ENCODE peak calls at places on chromosomes 16 and 17, in four cellular contexts. One of them, this sample, is unnamed.

GRCh38 chr17:69404398-69404797 is 10.1 kb upstream of the MAP2K6 start:
- DNase-seq in activated CD4-positive, alpha-beta T cell treated with anti-CD3 and anti-CD28 coated beads, Interleukin-2, amount 50 U/mL, for 48 hours: no peak
- DNase-seq in A172: no peak
- DNase-seq in DMS153: no peak
- DNase-seq in this sample: no peak

GRCh38 chr16:1326380-1326779 is 7.1 kb upstream of the BAIAP3 start:
- DNase-seq in activated CD4-positive, alpha-beta T cell treated with anti-CD3 and anti-CD28 coated beads, Interleukin-2, amount 50 U/mL, for 48 hours: no peak
- DNase-seq in A172: no peak
- DNase-seq in DMS153: no peak
- DNase-seq in this sample: no peak

GRCh38 chr17:82458885-82459424 is 414 bp downstream of the NARF start:
- DNase-seq in activated CD4-positive, alpha-beta T cell treated with anti-CD3 and anti-CD28 coated beads, Interleukin-2, amount 50 U/mL, for 48 hours: peak; percentile 29
- DNase-seq in A172: no peak
- DNase-seq in DMS153: no peak
- DNase-seq in this sample: no peak

GRCh38 chr16:84822990-84823389 is 3.2 kb downstream of the CRISPLD2 start:
- DNase-seq in activated CD4-positive, alpha-beta T cell treated with anti-CD3 and anti-CD28 coated beads, Interleukin-2, amount 50 U/mL, for 48 hours: no peak
- DNase-seq in A172: no peak
- DNase-seq in DMS153: no peak
- DNase-seq in this sample: no peak

GRCh38 chr17:924711-925480 is 54.7 kb downstream of the NXN start:
- DNase-seq in activated CD4-positive, alpha-beta T cell treated with anti-CD3 and anti-CD28 coated beads, Interleukin-2, amount 50 U/mL, for 48 hours: no peak
- DNase-seq in A172: no peak
- DNase-seq in DMS153: no peak
- DNase-seq in this sample: no peak

GRCh38 chr16:59169168-59169567 is 435.1 kb upstream of the GOT2 start:
- DNase-seq in activated CD4-positive, alpha-beta T cell treated with anti-CD3 and anti-CD28 coated beads, Interleukin-2, amount 50 U/mL, for 48 hours: no peak
- DNase-seq in A172: peak; percentile 32
- DNase-seq in DMS153: no peak
- DNase-seq in this sample: no peak

GRCh38 chr16:1315081-1316032 is 5.9 kb downstream of the UBE2I start:
- DNase-seq in activated CD4-positive, alpha-beta T cell treated with anti-CD3 and anti-CD28 coated beads, Interleukin-2, amount 50 U/mL, for 48 hours: no peak
- DNase-seq in A172: no peak
- DNase-seq in DMS153: no peak
- DNase-seq in this sample: no peak

GRCh38 chr16:65965632-65966031 is 400.9 kb upstream of the CDH5 start:
- DNase-seq in activated CD4-positive, alpha-beta T cell treated with anti-CD3 and anti-CD28 coated beads, Interleukin-2, amount 50 U/mL, for 48 hours: no peak
- DNase-seq in A172: no peak
- DNase-seq in DMS153: no peak
- DNase-seq in this sample: no peak

GRCh38 chr16:88993006-88993787 is 16.2 kb upstream of the CBFA2T3 start:
- DNase-seq in activated CD4-positive, alpha-beta T cell treated with anti-CD3 and anti-CD28 coated beads, Interleukin-2, amount 50 U/mL, for 48 hours: no peak
- DNase-seq in A172: no peak
- DNase-seq in DMS153: no peak
- DNase-seq in this sample: no peak

GRCh38 chr16:56422896-56423441 is 2.4 kb downstream of the AMFR start:
- DNase-seq in activated CD4-positive, alpha-beta T cell treated with anti-CD3 and anti-CD28 coated beads, Interleukin-2, amount 50 U/mL, for 48 hours: no peak
- DNase-seq in A172: no peak
- DNase-seq in DMS153: no peak
- DNase-seq in this sample: no peak

GRCh38 chr16:83137326-83137770 is 510.6 kb downstream of the CDH13 start:
- DNase-seq in activated CD4-positive, alpha-beta T cell treated with anti-CD3 and anti-CD28 coated beads, Interleukin-2, amount 50 U/mL, for 48 hours: no peak
- DNase-seq in A172: peak; percentile 95
- DNase-seq in DMS153: peak; percentile 30
- DNase-seq in this sample: no peak

GRCh38 chr17:76534831-76535732 is 2.4 kb downstream of the CYGB start:
- DNase-seq in activated CD4-positive, alpha-beta T cell treated with anti-CD3 and anti-CD28 coated beads, Interleukin-2, amount 50 U/mL, for 48 hours: no peak
- DNase-seq in A172: no peak
- DNase-seq in DMS153: no peak
- DNase-seq in this sample: no peak

GRCh38 chr17:68390888-68391545 is 66.3 kb downstream of the WIPI1 start:
- DNase-seq in activated CD4-positive, alpha-beta T cell treated with anti-CD3 and anti-CD28 coated beads, Interleukin-2, amount 50 U/mL, for 48 hours: no peak
- DNase-seq in A172: no peak
- DNase-seq in DMS153: no peak
- DNase-seq in this sample: no peak

GRCh38 chr17:36089888-36090836 is at the start of gene CCL3:
- DNase-seq in activated CD4-positive, alpha-beta T cell treated with anti-CD3 and anti-CD28 coated beads, Interleukin-2, amount 50 U/mL, for 48 hours: peak; percentile 70
- DNase-seq in A172: no peak
- DNase-seq in DMS153: no peak
- DNase-seq in this sample: no peak

GRCh38 chr17:73293480-73293911 is 18.3 kb downstream of the CDC42EP4 start:
- DNase-seq in activated CD4-positive, alpha-beta T cell treated with anti-CD3 and anti-CD28 coated beads, Interleukin-2, amount 50 U/mL, for 48 hours: no peak
- DNase-seq in A172: peak; percentile 61
- DNase-seq in DMS153: no peak
- DNase-seq in this sample: no peak

GRCh38 chr16:23141033-23141432 is 8.2 kb downstream of the USP31 start:
- DNase-seq in activated CD4-positive, alpha-beta T cell treated with anti-CD3 and anti-CD28 coated beads, Interleukin-2, amount 50 U/mL, for 48 hours: no peak
- DNase-seq in A172: no peak
- DNase-seq in DMS153: no peak
- DNase-seq in this sample: no peak

GRCh38 chr16:21134053-21134452 is 16.6 kb downstream of the DNAH3 start:
- DNase-seq in activated CD4-positive, alpha-beta T cell treated with anti-CD3 and anti-CD28 coated beads, Interleukin-2, amount 50 U/mL, for 48 hours: no peak
- DNase-seq in A172: no peak
- DNase-seq in DMS153: no peak
- DNase-seq in this sample: no peak

GRCh38 chr16:17271687-17272086 is 199.1 kb downstream of the XYLT1 start:
- DNase-seq in activated CD4-positive, alpha-beta T cell treated with anti-CD3 and anti-CD28 coated beads, Interleukin-2, amount 50 U/mL, for 48 hours: no peak
- DNase-seq in A172: no peak
- DNase-seq in DMS153: no peak
- DNase-seq in this sample: no peak

GRCh38 chr16:25374556-25374955 is 116.9 kb upstream of the ZKSCAN2 start:
- DNase-seq in activated CD4-positive, alpha-beta T cell treated with anti-CD3 and anti-CD28 coated beads, Interleukin-2, amount 50 U/mL, for 48 hours: no peak
- DNase-seq in A172: no peak
- DNase-seq in DMS153: no peak
- DNase-seq in this sample: no peak

GRCh38 chr17:48611681-48612455 is 1.1 kb upstream of the HOXB7 start:
- DNase-seq in activated CD4-positive, alpha-beta T cell treated with anti-CD3 and anti-CD28 coated beads, Interleukin-2, amount 50 U/mL, for 48 hours: peak; percentile 39
- DNase-seq in A172: peak; percentile 60
- DNase-seq in DMS153: peak; percentile 63
- DNase-seq in this sample: no peak

GRCh38 chr16:75011634-75012307 is 12.9 kb downstream of the ZNRF1 start:
- DNase-seq in activated CD4-positive, alpha-beta T cell treated with anti-CD3 and anti-CD28 coated beads, Interleukin-2, amount 50 U/mL, for 48 hours: peak; percentile 66
- DNase-seq in A172: peak; percentile 92
- DNase-seq in DMS153: no peak
- DNase-seq in this sample: no peak

GRCh38 chr17:82866521-82867214 is 26.8 kb upstream of the ZNF750 start:
- DNase-seq in activated CD4-positive, alpha-beta T cell treated with anti-CD3 and anti-CD28 coated beads, Interleukin-2, amount 50 U/mL, for 48 hours: no peak
- DNase-seq in A172: peak; percentile 76
- DNase-seq in DMS153: no peak
- DNase-seq in this sample: no peak

GRCh38 chr17:7113273-7114071 is 1.1 kb downstream of the ASGR2 start:
- DNase-seq in activated CD4-positive, alpha-beta T cell treated with anti-CD3 and anti-CD28 coated beads, Interleukin-2, amount 50 U/mL, for 48 hours: no peak
- DNase-seq in A172: no peak
- DNase-seq in DMS153: no peak
- DNase-seq in this sample: no peak

GRCh38 chr17:83014297-83014696 is 65.1 kb upstream of the METRNL start:
- DNase-seq in activated CD4-positive, alpha-beta T cell treated with anti-CD3 and anti-CD28 coated beads, Interleukin-2, amount 50 U/mL, for 48 hours: no peak
- DNase-seq in A172: no peak
- DNase-seq in DMS153: peak; percentile 36
- DNase-seq in this sample: no peak

GRCh38 chr17:60941028-60941427 is 263.4 kb downstream of the BCAS3 start:
- DNase-seq in activated CD4-positive, alpha-beta T cell treated with anti-CD3 and anti-CD28 coated beads, Interleukin-2, amount 50 U/mL, for 48 hours: no peak
- DNase-seq in A172: peak; percentile 81
- DNase-seq in DMS153: no peak
- DNase-seq in this sample: no peak

GRCh38 chr16:81315271-81316175 is 761 bp downstream of the GAN start:
- DNase-seq in activated CD4-positive, alpha-beta T cell treated with anti-CD3 and anti-CD28 coated beads, Interleukin-2, amount 50 U/mL, for 48 hours: peak; percentile 57
- DNase-seq in A172: no peak
- DNase-seq in DMS153: no peak
- DNase-seq in this sample: no peak

GRCh38 chr17:12709063-12709462 is 43.4 kb downstream of the MYOCD start:
- DNase-seq in activated CD4-positive, alpha-beta T cell treated with anti-CD3 and anti-CD28 coated beads, Interleukin-2, amount 50 U/mL, for 48 hours: no peak
- DNase-seq in A172: no peak
- DNase-seq in DMS153: no peak
- DNase-seq in this sample: no peak

This sample was measured in iPS DF 6.9.